ENCODE peak calls at places on chromosomes 1 and 21, in five cellular contexts. D is CD8-positive, alpha-beta T cell; L is ovary; H is HepG2; F is upper lobe of right lung. C is an unnamed sample.
A peak's percentile ranks its signal among the peaks of the same experiment; 100 is the strongest.

GRCh38 chr1:21775542-21775899 is 7.4 kb downstream of the USP48 start:
- DNase-seq in D (no peak), L (no peak), F (no peak), H (no peak), C (no peak)

GRCh38 chr1:234322979-234323378 is 50.3 kb upstream of the COA6 start:
- DNase-seq in L (no peak), F (peak; percentile 77), D (peak; percentile 14), H (peak; percentile 44), C (peak; percentile 95)

GRCh38 chr1:91613594-91613993 is 112.9 kb downstream of the CDC7 start:
- DNase-seq in D (no peak), H (no peak), L (no peak), F (no peak), C (no peak)

GRCh38 chr1:208028526-208028925 is 117.6 kb upstream of the CD34 start:
- DNase-seq in L (no peak), F (no peak), D (no peak), H (no peak), C (no peak)

GRCh38 chr21:42187976-42188653 is 30.8 kb upstream of the ABCG1 start:
- DNase-seq in L (no peak), D (peak; percentile 58), H (no peak), F (no peak), C (no peak)

GRCh38 chr1:164716992-164717703 is 158.2 kb downstream of the PBX1 start:
- DNase-seq in L (no peak), D (no peak), H (no peak), F (no peak), C (no peak)

GRCh38 chr1:52413410-52414104 is 9.2 kb downstream of the PRPF38A start:
- DNase-seq in D (no peak), F (no peak), L (no peak), H (no peak), C (no peak)

GRCh38 chr21:43206231-43207042 is 37.6 kb downstream of the CRYAA start:
- DNase-seq in H (no peak), F (peak; percentile 53), L (no peak), D (no peak), C (peak; percentile 29)

GRCh38 chr21:24163539-24163938 is 1443.7 kb downstream of the MRPL39 start:
- DNase-seq in F (no peak), H (no peak), L (no peak), D (no peak), C (no peak)

GRCh38 chr1:206935491-206936067 is 10.7 kb downstream of the PIGR start:
- DNase-seq in F (peak; percentile 84), H (peak; percentile 69), D (no peak), L (no peak), C (peak; percentile 94)

GRCh38 chr1:109977225-109977624 is 7.3 kb upstream of the AHCYL1 start:
- DNase-seq in D (no peak), F (no peak), L (no peak), H (no peak), C (no peak)

GRCh38 chr1:182337736-182338571 is 53.6 kb downstream of the GLUL start:
- DNase-seq in F (no peak), D (no peak), L (peak; percentile 74), H (no peak), C (no peak)

GRCh38 chr1:72282690-72283203 is 408 bp upstream of the NEGR1 start:
- DNase-seq in H (peak; percentile 25), F (peak; percentile 92), D (peak; percentile 20), L (peak; percentile 86), C (peak; percentile 93)

GRCh38 chr1:98030483-98030882 is 109.6 kb upstream of the DPYD start:
- DNase-seq in L (no peak), D (no peak), H (no peak), F (no peak), C (no peak)

GRCh38 chr1:45892068-45892785 is 88.8 kb downstream of the MAST2 start:
- DNase-seq in F (no peak), L (no peak), H (peak; percentile 87), D (no peak), C (no peak)

GRCh38 chr1:197660389-197660788 is 114.9 kb downstream of the DENND1B start:
- DNase-seq in D (no peak), F (no peak), L (no peak), H (no peak), C (no peak)

DNA sequence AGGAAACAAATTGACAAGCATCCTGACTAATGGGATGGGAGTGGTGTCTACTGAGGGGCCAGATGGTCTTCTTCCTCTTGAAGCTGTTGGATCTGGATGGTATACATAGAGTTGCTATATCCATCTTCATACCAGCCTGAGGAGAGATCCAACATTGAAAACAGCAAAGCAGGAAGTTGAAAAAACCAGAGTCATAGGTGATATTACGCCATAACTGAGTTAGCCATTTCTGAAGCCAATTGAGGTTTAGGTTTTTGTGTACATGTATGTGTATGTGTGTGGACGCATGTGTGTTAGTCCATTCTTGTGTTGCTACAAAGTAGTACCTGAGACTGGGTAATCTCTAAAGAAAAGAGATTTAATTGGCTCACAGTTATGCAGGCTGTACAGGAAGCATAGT is 2.3 kb upstream of the TSPAN2 start:
- DNase-seq in F (no peak), L (no peak), D (no peak), H (no peak), C (no peak)
- H3K27ac ChIP-seq in F (no peak overlapping the region), L (no peak overlapping the region), D (no peak overlapping the region), H (no peak overlapping the region), C (no peak overlapping the region)

DNA sequence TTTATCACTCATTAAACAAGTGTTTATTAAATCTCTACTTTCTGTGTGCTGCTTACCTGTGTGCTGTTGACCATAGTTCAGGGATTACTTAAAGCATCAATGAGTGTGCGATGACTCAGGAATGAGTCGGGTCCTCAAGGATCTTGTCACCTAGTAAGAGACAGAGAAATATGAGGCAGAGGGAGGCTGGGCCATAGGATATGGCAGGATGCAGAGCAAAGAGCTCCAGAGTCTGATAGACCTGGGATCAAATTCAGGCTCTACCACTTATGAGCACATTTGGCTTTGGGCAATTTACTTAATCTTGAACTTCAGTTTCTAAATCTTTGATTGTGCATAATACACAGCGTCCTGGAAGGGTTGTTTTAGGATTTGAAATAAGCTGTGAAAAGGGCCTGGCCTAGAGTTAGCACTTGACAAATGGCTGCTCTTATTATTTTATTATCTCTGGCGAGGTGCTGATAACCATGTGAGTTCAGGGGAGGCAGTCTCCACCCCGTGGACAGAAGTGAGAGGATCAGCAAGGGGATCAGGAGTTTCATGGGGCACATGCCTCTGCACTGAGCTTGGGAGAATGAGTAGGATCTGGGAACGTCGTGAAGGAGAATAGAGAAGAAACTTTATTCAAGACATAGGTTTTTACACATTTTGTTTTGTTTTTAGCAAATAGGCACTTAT is 94.5 kb downstream of the ROR1 start:
- DNase-seq in D (no peak), H (no peak), F (no peak), L (no peak), C (peak; percentile 48)
- TF ChIP-seq CTCF in D (no peak), H (no peak), F (no peak), L (no peak), C (peak; percentile 49)

GRCh38 chr1:6261615-6261995 is 707 bp upstream of the GPR153 start:
- DNase-seq in D (no peak), H (no peak), F (no peak), L (no peak), C (peak; percentile 82)

GRCh38 chr1:6260961-6261614 is at the start of gene GPR153:
- DNase-seq in L (peak; percentile 51), F (peak; percentile 77), D (no peak), H (no peak), C (peak; percentile 80)

GRCh38 chr1:6260433-6260934 is 414 bp downstream of the GPR153 start:
- DNase-seq in F (no peak), D (no peak), L (peak; percentile 45), H (no peak), C (peak; percentile 70)

GRCh38 chr1:6263716-6264115 is 2.8 kb upstream of the GPR153 start:
- DNase-seq in L (no peak), D (no peak), F (no peak), H (no peak), C (no peak)

GRCh38 chr1:6262570-6263420 is 1.9 kb upstream of the GPR153 start:
- DNase-seq in L (no peak), H (no peak), D (no peak), F (no peak), C (no peak)
- H3K27ac ChIP-seq in L (no peak overlapping the region), H (no peak overlapping the region), D (no peak overlapping the region), F (peak overlapping the region; percentile 70), C (no peak overlapping the region)

GRCh38 chr1:151511636-151512215 is 539 bp downstream of the CGN start:
- DNase-seq in L (peak; percentile 47), D (no peak), H (no peak), F (peak; percentile 78), C (peak; percentile 87)
- TF ChIP-seq CTCF in L (no peak), D (no peak), H (peak; percentile 15), F (no peak), C (peak; percentile 36)

DNA sequence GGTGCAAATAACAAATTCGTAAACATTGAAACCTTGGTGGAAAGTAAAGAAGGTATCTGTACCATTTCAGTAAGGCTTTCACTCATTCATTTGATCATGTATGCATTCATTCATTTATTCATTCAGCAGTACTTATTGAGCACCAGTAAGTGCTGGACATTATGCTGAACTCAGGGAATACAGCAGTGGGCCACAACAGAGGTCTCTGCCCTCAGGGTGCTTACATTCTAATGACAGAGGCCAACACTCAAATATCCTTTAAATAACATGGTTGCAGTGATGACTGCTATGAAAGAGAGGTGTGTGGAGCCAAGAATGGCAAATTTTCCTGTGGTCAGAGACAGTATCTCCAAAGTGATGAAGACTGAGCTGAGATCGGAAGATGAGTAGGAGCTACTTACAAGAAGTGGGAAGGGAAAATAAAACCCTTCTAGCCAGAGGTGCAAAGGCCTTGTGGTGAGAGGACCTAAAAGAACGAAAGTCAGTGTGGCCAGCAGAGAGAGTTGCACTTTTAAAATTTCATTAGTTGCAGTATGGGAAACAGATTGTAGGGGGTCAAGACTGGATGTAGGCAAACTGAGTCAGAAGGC is 17.7 kb downstream of the SLAMF7 start:
- DNase-seq in L (no peak), F (no peak), D (no peak), H (no peak), C (no peak)
- H3K27ac ChIP-seq in L (no peak overlapping the region), F (no peak overlapping the region), D (peak overlapping the region; percentile 10), H (no peak overlapping the region), C (no peak overlapping the region)